ENCODE peak calls at places on chromosomes 6 and 20, in ten cellular contexts. W, V, E, N, L, Q, H, G, D and M are unnamed samples.

GRCh38 chr6:156993713-156994112 is 216.5 kb downstream of the ARID1B start:
- DNase-seq in D (no peak), E (no peak), H (no peak), W (no peak), Q (no peak), V (no peak), L (no peak), G (no peak), N (no peak), M (no peak)

GRCh38 chr6:73644941-73645591 is 8.7 kb downstream of the SLC17A5 start:
- DNase-seq in V (peak), W (no peak), E (no peak), G (no peak), Q (no peak), L (no peak), H (no peak), D (no peak), N (no peak), M (no peak)

GRCh38 chr20:38034961-38035360 is 1.4 kb downstream of the RPRD1B start:
- DNase-seq in V (no peak), D (no peak), G (no peak), N (no peak), H (no peak), L (peak), Q (no peak), E (no peak), W (no peak), M (no peak)

GRCh38 chr6:35397806-35398418 is 54.2 kb upstream of the FANCE start:
- DNase-seq in N (no peak), Q (no peak), L (no peak), G (no peak), W (no peak), E (no peak), V (no peak), D (no peak), H (no peak), M (no peak)

GRCh38 chr6:4480788-4481725 is 295.1 kb upstream of the CDYL start:
- DNase-seq in H (no peak), D (no peak), W (no peak), N (no peak), L (no peak), E (no peak), V (no peak), G (no peak), Q (no peak), M (no peak)

GRCh38 chr6:33989016-33989854 is 156.7 kb downstream of the GRM4 start:
- DNase-seq in N (no peak), W (no peak), D (no peak), E (no peak), G (no peak), Q (no peak), V (no peak), L (no peak), H (no peak), M (no peak)

GRCh38 chr6:109260126-109260525 is 122.1 kb downstream of the CD164 start:
- DNase-seq in G (peak), V (no peak), W (no peak), E (no peak), Q (no peak), L (peak), N (no peak), D (no peak), H (no peak), M (no peak)

GRCh38 chr6:113859349-113860164 is 2.4 kb downstream of the MARCKS start:
- DNase-seq in D (peak), H (peak), V (no peak), G (peak), E (peak), L (peak), Q (peak), N (no peak), W (peak), M (peak)

GRCh38 chr6:30847421-30847970 is 36.8 kb upstream of the DDR1 start:
- DNase-seq in G (no peak), E (no peak), L (no peak), Q (no peak), H (no peak), N (no peak), V (no peak), D (no peak), W (no peak), M (no peak)

GRCh38 chr6:163162874-163163213 is 251.7 kb upstream of the QKI start:
- DNase-seq in N (no peak), G (no peak), W (no peak), L (no peak), D (no peak), H (no peak), E (no peak), V (no peak), Q (no peak), M (no peak)

GRCh38 chr6:167124753-167125152 is 1.9 kb downstream of the CCR6 start:
- DNase-seq in E (no peak), L (no peak), W (no peak), D (no peak), N (no peak), H (no peak), G (no peak), Q (no peak), V (no peak), M (no peak)

GRCh38 chr20:46905364-46906125 is 10.9 kb downstream of the EYA2 start:
- DNase-seq in E (peak), Q (no peak), W (no peak), L (no peak), G (peak), V (no peak), N (no peak), D (no peak), H (peak), M (no peak)

GRCh38 chr20:50980071-50980681 is 21.6 kb downstream of the MOCS3 start:
- DNase-seq in E (no peak), Q (no peak), D (no peak), L (peak), G (peak), N (peak), H (no peak), V (no peak), W (no peak), M (no peak)

GRCh38 chr20:50980851-50981713 is 22.5 kb downstream of the MOCS3 start:
- DNase-seq in W (no peak), H (no peak), Q (no peak), N (peak), D (peak), L (peak), E (peak), G (peak), V (peak), M (peak)

GRCh38 chr20:50981714-50982048 is 23.1 kb downstream of the MOCS3 start:
- DNase-seq in D (no peak), W (no peak), G (no peak), E (no peak), N (no peak), L (no peak), H (no peak), V (no peak), Q (no peak), M (no peak)

GRCh38 chr20:50977066-50978045 is 18.7 kb downstream of the MOCS3 start:
- DNase-seq in H (no peak), N (no peak), L (no peak), Q (no peak), W (no peak), G (no peak), V (no peak), D (no peak), E (no peak), M (no peak)

DNA sequence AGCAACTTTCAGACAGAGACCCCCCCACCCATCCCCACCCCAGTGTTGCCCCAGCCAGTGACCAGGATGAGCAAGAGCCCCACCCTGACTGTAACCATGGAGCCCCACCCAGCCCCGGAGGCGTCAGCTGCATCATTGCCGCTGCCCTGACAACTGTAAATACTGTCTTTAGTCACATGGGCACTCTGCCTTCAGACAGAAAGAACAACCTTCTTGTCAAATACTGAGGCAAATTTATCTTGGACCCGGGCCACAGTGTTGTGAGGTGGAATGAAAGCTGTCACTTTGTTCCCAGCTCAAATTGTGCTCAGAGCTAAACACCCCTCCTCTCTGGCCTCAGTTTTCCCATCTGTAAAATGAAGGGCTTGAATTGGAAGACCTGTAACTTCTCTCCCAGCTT is 23.8 kb downstream of the MOCS3 start:
- DNase-seq in H (no peak), V (no peak), L (peak), G (peak), E (no peak), Q (peak), W (no peak), N (peak), D (no peak), M (no peak)
- H3K27ac ChIP-seq in H (no peak), V (no peak), L (no peak), G (no peak), E (no peak), Q (no peak), W (no peak), N (no peak), D (no peak), M (no peak)

GRCh38 chr6:52505726-52506501 is 70.9 kb downstream of the TRAM2 start:
- DNase-seq in L (no peak), W (no peak), V (no peak), H (no peak), D (no peak), E (no peak), Q (no peak), N (no peak), G (no peak), M (no peak)
- H3K27ac ChIP-seq in L (no peak), W (peak), V (no peak), H (no peak), D (no peak), E (no peak), Q (no peak), N (no peak), G (no peak), M (no peak)

GRCh38 chr6:24997186-24997585 is 61.4 kb upstream of the RIPOR2 start:
- DNase-seq in V (no peak), N (no peak), H (no peak), E (no peak), W (no peak), L (no peak), Q (no peak), G (no peak), D (no peak), M (no peak)

GRCh38 chr6:24997905-24998304 is 62.1 kb upstream of the RIPOR2 start:
- DNase-seq in G (no peak), L (no peak), W (no peak), Q (no peak), N (no peak), V (no peak), E (no peak), H (no peak), D (no peak), M (no peak)

GRCh38 chr6:24994812-24995211 is 59.1 kb upstream of the RIPOR2 start:
- DNase-seq in L (no peak), E (no peak), N (no peak), V (no peak), D (no peak), H (no peak), G (no peak), Q (no peak), W (no peak), M (no peak)

GRCh38 chr6:24995270-24995669 is 59.5 kb upstream of the RIPOR2 start:
- DNase-seq in E (no peak), G (no peak), Q (no peak), N (no peak), W (no peak), H (no peak), L (no peak), D (no peak), V (no peak), M (no peak)

DNA sequence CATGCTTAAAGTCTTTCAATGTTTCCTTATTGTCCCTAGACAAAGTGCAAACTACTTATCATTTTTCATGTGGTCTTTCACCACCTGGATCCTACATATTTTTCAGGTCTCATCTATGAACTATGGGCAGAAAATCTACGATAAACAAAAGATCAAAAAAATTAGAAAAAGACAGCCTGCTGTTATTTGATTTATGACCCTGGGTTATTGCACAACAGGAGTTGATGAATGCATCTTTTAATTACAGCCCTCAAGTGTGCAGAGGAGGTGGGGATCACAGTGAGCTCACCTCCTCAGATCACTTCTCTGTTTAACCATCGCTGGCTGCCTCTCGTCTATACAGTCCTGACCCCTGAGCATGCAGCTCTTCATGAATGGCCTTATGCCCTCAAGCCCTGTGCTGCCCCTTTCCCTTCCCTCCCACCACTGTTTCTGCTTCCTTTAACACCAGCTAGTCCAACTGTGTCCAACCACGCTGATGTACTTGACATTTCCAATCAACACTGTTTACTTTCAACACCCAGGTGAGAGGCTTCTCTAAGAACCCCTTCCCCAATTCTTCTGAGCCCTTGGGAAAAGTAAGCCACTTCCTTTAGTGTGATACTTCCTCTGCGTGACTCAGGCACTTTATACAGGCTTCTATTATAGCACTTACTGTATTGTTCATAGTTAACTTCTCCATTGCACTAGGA is 60.5 kb upstream of the RIPOR2 start:
- DNase-seq in E (no peak), Q (no peak), V (no peak), H (no peak), L (no peak), G (no peak), N (no peak), D (no peak), W (no peak), M (no peak)
- H3K27ac ChIP-seq in E (no peak), Q (no peak), V (no peak), H (no peak), L (no peak), G (no peak), N (no peak), D (peak), W (no peak), M (no peak)

GRCh38 chr6:112680076-112680475 is 332.9 kb downstream of the RFPL4B start:
- DNase-seq in L (no peak), D (no peak), G (no peak), W (no peak), N (no peak), V (no peak), H (no peak), E (no peak), Q (no peak), M (no peak)
- H3K27ac ChIP-seq in L (no peak), D (no peak), G (no peak), W (no peak), N (peak), V (no peak), H (no peak), E (no peak), Q (no peak), M (no peak)

GRCh38 chr20:1945134-1945618 is 48.7 kb downstream of the PDYN start:
- DNase-seq in G (peak), E (peak), L (no peak), Q (no peak), W (peak), V (no peak), H (peak), D (no peak), N (peak), M (no peak)
- H3K27ac ChIP-seq in G (no peak), E (peak), L (no peak), Q (no peak), W (no peak), V (no peak), H (peak), D (peak), N (no peak), M (peak)